ENCODE peak calls at places on chromosomes 5 and 9, in seven cellular contexts. J is IMR-90, A is A673, T is prostate gland, U is GM23248, Q is suprapubic skin, V is PC-9. L is an unnamed sample.
A peak's percentile ranks its signal among the peaks of the same experiment; 100 is the strongest.

GRCh38 chr9:121282309-121283071 is 14.5 kb downstream of the GSN start:
- DNase-seq in Q (no peak), J (peak; percentile 85), U (peak; percentile 90), T (no peak), V (peak; percentile 29), A (peak; percentile 87), L (peak; percentile 75)

GRCh38 chr5:71893451-71893850 is 174.4 kb downstream of the CARTPT start:
- DNase-seq in J (no peak), T (no peak), A (no peak), V (no peak), U (peak; percentile 51), Q (no peak), L (no peak)

GRCh38 chr9:134415026-134415425 is 88.8 kb downstream of the RXRA start:
- DNase-seq in T (no peak), A (no peak), V (no peak), U (no peak), Q (no peak), J (no peak), L (no peak)

GRCh38 chr9:25678147-25678666 is at the start of gene TUSC1:
- DNase-seq in A (no peak), V (peak; percentile 21), U (peak; percentile 94), Q (peak; percentile 92), T (peak; percentile 74), J (peak; percentile 61), L (peak; percentile 88)

GRCh38 chr5:54659651-54660050 is 142.1 kb downstream of the SNX18 start:
- DNase-seq in Q (no peak), A (no peak), J (peak; percentile 42), U (peak; percentile 65), T (no peak), V (no peak), L (no peak)

GRCh38 chr9:6680797-6681146 is 35.2 kb upstream of the GLDC start:
- DNase-seq in V (no peak), T (peak; percentile 41), U (peak; percentile 61), J (peak; percentile 40), A (peak; percentile 53), Q (no peak), L (peak; percentile 58)

GRCh38 chr9:15606667-15607472 is 54.0 kb downstream of the CCDC171 start:
- DNase-seq in Q (no peak), J (peak; percentile 35), U (peak; percentile 43), V (no peak), A (peak; percentile 39), T (peak; percentile 25), L (no peak)

GRCh38 chr5:154721476-154722058 is 33.6 kb upstream of the LARP1 start:
- DNase-seq in T (no peak), A (no peak), U (no peak), J (no peak), V (no peak), Q (no peak), L (no peak)

GRCh38 chr9:99824378-99825157 is 2.9 kb downstream of the NR4A3 start:
- DNase-seq in V (peak; percentile 34), T (peak; percentile 6), U (peak; percentile 62), Q (no peak), A (peak; percentile 81), J (no peak), L (no peak)

GRCh38 chr5:59003124-59003523 is 420.2 kb downstream of the RAB3C start:
- DNase-seq in A (no peak), T (no peak), U (no peak), Q (no peak), V (no peak), J (no peak), L (no peak)

GRCh38 chr9:38096238-38096805 is 27.3 kb upstream of the SHB start:
- DNase-seq in U (no peak), T (peak; percentile 84), Q (peak; percentile 71), V (peak; percentile 27), A (no peak), J (no peak), L (no peak)

GRCh38 chr5:81779125-81779934 is 28.4 kb upstream of the SSBP2 start:
- DNase-seq in U (peak; percentile 66), A (no peak), T (peak; percentile 68), Q (peak; percentile 78), V (peak; percentile 34), J (peak; percentile 26), L (peak; percentile 58)

GRCh38 chr5:121681200-121681855 is 170.4 kb upstream of the FTMT start:
- DNase-seq in V (no peak), U (no peak), A (no peak), T (no peak), J (no peak), Q (no peak), L (no peak)

GRCh38 chr9:107710988-107711387 is 221.4 kb upstream of the KLF4 start:
- DNase-seq in J (no peak), T (no peak), V (no peak), U (no peak), Q (no peak), A (no peak), L (no peak)

GRCh38 chr9:84781431-84781830 is 111.9 kb downstream of the NTRK2 start:
- DNase-seq in A (peak; percentile 42), J (no peak), Q (no peak), U (peak; percentile 24), T (no peak), V (no peak), L (no peak)

GRCh38 chr9:36665387-36665786 is 92.7 kb downstream of the MELK start:
- DNase-seq in U (no peak), A (no peak), T (no peak), J (peak; percentile 8), Q (no peak), V (no peak), L (no peak)

GRCh38 chr5:90015584-90016018 is 394.0 kb downstream of the CETN3 start:
- DNase-seq in J (peak; percentile 11), A (no peak), Q (no peak), V (no peak), U (peak; percentile 45), T (no peak), L (no peak)

GRCh38 chr9:26540094-26540493 is 352.5 kb downstream of the CAAP1 start:
- DNase-seq in A (no peak), Q (no peak), J (no peak), T (no peak), U (no peak), V (no peak), L (no peak)

GRCh38 chr5:75509956-75510355 is 1.5 kb downstream of the CERT1 start:
- DNase-seq in T (peak; percentile 11), A (no peak), U (peak; percentile 72), V (no peak), Q (no peak), J (peak; percentile 60), L (no peak)

GRCh38 chr5:75511435-75512382 is at the start of the genes CERT1 and POLK:
- DNase-seq in T (peak; percentile 99), J (peak; percentile 98), V (peak; percentile 96), U (peak; percentile 99), A (peak; percentile 100), Q (peak; percentile 99), L (peak; percentile 98)

GRCh38 chr5:75512383-75513074 is 838 bp downstream of the POLK start:
- DNase-seq in V (no peak), Q (no peak), U (peak; percentile 48), A (no peak), T (no peak), J (peak; percentile 1), L (no peak)

GRCh38 chr5:75510836-75511434 is 494 bp downstream of the CERT1 start:
- DNase-seq in V (peak; percentile 16), J (peak; percentile 15), Q (peak; percentile 84), A (peak; percentile 26), T (peak; percentile 32), U (peak; percentile 66), L (peak; percentile 50)

GRCh38 chr5:75510417-75510835 is 1.0 kb downstream of the CERT1 start:
- DNase-seq in T (no peak), J (peak; percentile 28), A (no peak), V (no peak), Q (no peak), U (peak; percentile 73), L (no peak)
- H3K27ac ChIP-seq in T (peak overlapping the region; percentile 93), J (peak overlapping the region; percentile 91), A (peak overlapping the region; percentile 91), V (no peak overlapping the region), Q (peak overlapping the region; percentile 95), U (peak overlapping the region; percentile 72), L (peak overlapping the region; percentile 95)

DNA sequence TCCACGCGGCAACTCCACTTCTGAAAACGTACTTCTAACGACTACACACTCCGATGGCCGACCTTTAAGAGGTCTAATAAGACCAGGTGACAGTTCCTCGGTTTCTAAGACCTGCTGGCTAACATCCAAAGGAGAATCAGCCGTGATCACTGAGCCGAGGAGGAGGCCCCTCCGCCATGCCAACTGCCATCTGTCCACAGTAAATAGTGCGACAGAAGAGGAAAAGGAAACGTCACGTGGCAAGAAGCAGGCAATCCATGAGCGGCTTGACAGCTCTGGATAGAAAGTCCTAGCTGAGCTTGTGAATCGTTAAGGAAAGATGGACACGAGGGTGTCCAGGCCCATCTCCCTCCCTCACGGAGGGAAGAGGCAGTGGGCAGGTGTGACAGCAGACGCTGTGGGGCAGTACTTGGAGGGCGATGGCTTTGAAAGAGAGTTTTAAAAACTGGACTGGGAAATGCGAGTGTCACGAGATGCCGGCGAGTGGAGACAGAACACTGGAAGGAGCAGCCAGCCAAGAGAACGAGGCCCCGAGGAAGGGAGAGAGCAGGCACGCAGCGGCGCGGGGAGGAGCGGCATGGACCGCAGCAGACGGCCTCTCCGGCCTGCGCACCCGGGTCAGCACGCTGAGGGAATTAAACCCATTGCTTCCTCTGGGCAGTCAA is 66.7 kb upstream of the TBC1D9B start:
- DNase-seq in U (no peak), Q (no peak), J (no peak), A (no peak), V (no peak), T (no peak), L (no peak)
- H3K36me3 ChIP-seq in U (no peaks in the 10 kb centered on the region), Q (peaks cover 49% of the 10 kb centered on the region), J (peaks cover 25% of the 10 kb centered on the region), A (no peaks in the 10 kb centered on the region), V (no peaks in the 10 kb centered on the region), T (no peaks in the 10 kb centered on the region), L (peaks cover 62% of the 10 kb centered on the region)

GRCh38 chr5:42718591-42718990 is 38.0 kb upstream of the CCDC152 start:
- DNase-seq in A (no peak), V (no peak), U (no peak), Q (no peak), T (no peak), J (no peak), L (no peak)
- H3K4me3 ChIP-seq in A (no peak overlapping the region), V (no peak overlapping the region), U (no peak overlapping the region), Q (no peak overlapping the region), T (no peak overlapping the region), J (no peak overlapping the region), L (no peak overlapping the region)

DNA sequence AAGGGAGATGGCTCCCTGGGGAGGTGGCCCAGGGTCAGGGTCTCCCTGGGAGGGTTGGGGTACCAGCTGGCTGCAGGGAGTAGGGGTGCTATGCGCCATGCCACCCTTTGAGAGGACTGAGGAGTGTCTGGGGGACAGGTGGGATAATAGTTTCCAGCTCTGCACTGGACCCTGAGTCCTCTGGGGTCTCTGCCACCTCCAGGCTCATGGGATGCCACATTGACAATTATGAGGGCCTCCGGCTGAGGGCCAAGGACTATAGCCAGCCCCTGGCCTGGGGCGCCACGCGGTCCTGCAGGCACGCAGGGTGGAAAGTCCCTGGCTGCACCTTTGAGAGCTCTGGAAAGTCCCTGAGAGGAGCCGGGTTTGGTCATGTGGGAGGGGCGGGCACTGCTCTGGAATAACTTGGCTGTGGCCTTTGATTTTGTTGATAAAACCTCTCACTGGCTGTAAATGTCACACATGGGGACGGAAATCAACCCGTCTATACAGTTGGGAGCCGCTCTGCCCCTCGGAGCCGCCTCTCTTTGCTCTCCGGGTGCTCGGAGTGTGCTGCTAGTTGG is 16.0 kb downstream of the TRAF2 start:
- DNase-seq in J (peak; percentile 86), T (peak; percentile 85), U (peak; percentile 84), Q (peak; percentile 79), V (peak; percentile 87), A (no peak), L (peak; percentile 67)
- H3K27ac ChIP-seq in J (no peak overlapping the region), T (peak overlapping the region; percentile 77), U (peak overlapping the region; percentile 67), Q (peak overlapping the region; percentile 88), V (peak overlapping the region; percentile 99), A (no peak overlapping the region), L (peak overlapping the region; percentile 89)